ENCODE peak calls at places on chromosomes 2 and 18, in ten cellular contexts. B is type B pancreatic cell; A is stimulated activated CD4-positive, alpha-beta T cell treated with anti-CD3 and anti-CD28 coated beads, TNF-alpha, amount 100 ng/mL, for 24 hours; S is progenitor cell of endocrine pancreas; Q is CD8-positive, alpha-beta T cell; C is activated CD4-positive, alpha-beta T cell treated with anti-CD3 and anti-CD28 coated beads, Interleukin-2, amount 50 U/mL, for 24 hours; G is tibial nerve; T is Peyer's patch; N is C1 segment of cervical spinal cord; W is T-helper 17 cell. O is an unnamed sample.

GRCh38 chr2:101986386-101986785 is 5.4 kb upstream of the IL1R2 start:
- DNase-seq in B (no peak), A (no peak), S (no peak), Q (no peak), C (no peak), G (no peak), T (no peak), N (no peak), W (no peak), O (no peak)

GRCh38 chr18:47397671-47398319 is 146.3 kb upstream of the SKOR2 start:
- DNase-seq in B (no peak), A (no peak), S (no peak), Q (no peak), C (no peak), G (no peak), T (peak), N (no peak), W (no peak), O (no peak)

GRCh38 chr2:9484533-9484932 is 10.2 kb downstream of the IAH1 start:
- DNase-seq in B (no peak), A (no peak), S (no peak), Q (no peak), C (no peak), G (no peak), T (no peak), N (no peak), W (no peak), O (no peak)

GRCh38 chr2:173963323-173963816 is 1.8 kb downstream of the SP3 start:
- DNase-seq in B (no peak), A (no peak), S (no peak), Q (peak), C (peak), G (peak), T (no peak), N (no peak), W (no peak), O (peak)

GRCh38 chr18:57659463-57660102 is 37.9 kb upstream of the NARS1 start:
- DNase-seq in B (no peak), A (no peak), S (no peak), Q (no peak), C (no peak), G (no peak), T (no peak), N (no peak), W (no peak), O (no peak)

GRCh38 chr2:36450466-36451196 is 95.1 kb downstream of the CRIM1 start:
- DNase-seq in B (no peak), A (no peak), S (no peak), Q (no peak), C (no peak), G (no peak), T (no peak), N (no peak), W (no peak), O (no peak)

GRCh38 chr2:42931818-42932195 is 139.4 kb upstream of the HAAO start:
- DNase-seq in B (no peak), A (no peak), S (no peak), Q (no peak), C (no peak), G (no peak), T (no peak), N (no peak), W (no peak), O (no peak)

GRCh38 chr18:58453913-58454317 is 175.0 kb downstream of the ALPK2 start:
- DNase-seq in B (no peak), A (no peak), S (no peak), Q (no peak), C (no peak), G (no peak), T (no peak), N (no peak), W (no peak), O (peak)

GRCh38 chr2:19287324-19287723 is 71.1 kb downstream of the OSR1 start:
- DNase-seq in B (no peak), A (no peak), S (no peak), Q (no peak), C (no peak), G (no peak), T (no peak), N (no peak), W (no peak), O (no peak)

GRCh38 chr18:35191252-35192025 is 49.4 kb upstream of the ZNF397 start:
- DNase-seq in B (no peak), A (no peak), S (no peak), Q (no peak), C (no peak), G (no peak), T (no peak), N (no peak), W (no peak), O (no peak)

GRCh38 chr18:55337153-55337552 is 250.8 kb downstream of the TCF4 start:
- DNase-seq in B (no peak), A (no peak), S (no peak), Q (no peak), C (no peak), G (no peak), T (no peak), N (no peak), W (no peak), O (no peak)

GRCh38 chr18:56139792-56140254 is 498.6 kb downstream of the TXNL1 start:
- DNase-seq in B (no peak), A (no peak), S (no peak), Q (no peak), C (no peak), G (no peak), T (no peak), N (no peak), W (no peak), O (no peak)

GRCh38 chr2:72515696-72516095 is 310.1 kb downstream of the EXOC6B start:
- DNase-seq in B (no peak), A (no peak), S (no peak), Q (no peak), C (no peak), G (no peak), T (no peak), N (no peak), W (no peak), O (no peak)

GRCh38 chr2:154589514-154589913 is 109.0 kb upstream of the KCNJ3 start:
- DNase-seq in B (no peak), A (no peak), S (no peak), Q (no peak), C (no peak), G (no peak), T (no peak), N (no peak), W (no peak), O (no peak)

GRCh38 chr2:39724828-39725144 is 54.3 kb downstream of the THUMPD2 start:
- DNase-seq in B (no peak), A (no peak), S (no peak), Q (no peak), C (no peak), G (no peak), T (no peak), N (no peak), W (no peak), O (no peak)

GRCh38 chr2:149648282-149649030 is 60.9 kb upstream of the MMADHC start:
- DNase-seq in B (no peak), A (no peak), S (no peak), Q (no peak), C (no peak), G (no peak), T (no peak), N (no peak), W (no peak), O (no peak)

GRCh38 chr18:75105551-75106254 is 103.2 kb downstream of the PTGR3 start:
- DNase-seq in B (no peak), A (no peak), S (no peak), Q (no peak), C (no peak), G (no peak), T (peak), N (no peak), W (no peak), O (no peak)

GRCh38 chr18:12776821-12777471 is 74.1 kb downstream of the PSMG2 start:
- DNase-seq in B (peak), A (no peak), S (no peak), Q (no peak), C (no peak), G (no peak), T (no peak), N (no peak), W (no peak), O (no peak)

GRCh38 chr2:234374671-234375245 is 122.1 kb downstream of the ARL4C start:
- DNase-seq in B (no peak), A (no peak), S (no peak), Q (no peak), C (no peak), G (no peak), T (no peak), N (no peak), W (no peak), O (no peak)

GRCh38 chr2:96856776-96857673 is 791 bp downstream of the ANKRD39 start:
- DNase-seq in B (no peak), A (peak), S (no peak), Q (peak), C (no peak), G (no peak), T (peak), N (no peak), W (no peak), O (peak)

GRCh38 chr2:100104718-100105677 is 37.4 kb downstream of the AFF3 start:
- DNase-seq in B (no peak), A (peak), S (peak), Q (peak), C (no peak), G (no peak), T (no peak), N (no peak), W (peak), O (peak)

GRCh38 chr2:27798948-27799645 is 27.6 kb downstream of the MRPL33 start:
- DNase-seq in B (peak), A (no peak), S (no peak), Q (no peak), C (no peak), G (peak), T (no peak), N (no peak), W (no peak), O (no peak)

GRCh38 chr18:652131-652530 is 5.3 kb upstream of the TYMS start:
- DNase-seq in B (no peak), A (no peak), S (no peak), Q (no peak), C (no peak), G (no peak), T (no peak), N (no peak), W (no peak), O (no peak)

GRCh38 chr2:12331698-12332097 is 385.0 kb upstream of the TRIB2 start:
- DNase-seq in B (no peak), A (no peak), S (no peak), Q (no peak), C (no peak), G (no peak), T (no peak), N (no peak), W (no peak), O (no peak)

GRCh38 chr2:152617464-152618187 is 99.6 kb downstream of the PRPF40A start:
- DNase-seq in B (no peak), A (no peak), S (no peak), Q (no peak), C (no peak), G (no peak), T (no peak), N (no peak), W (no peak), O (no peak)

GRCh38 chr2:228227466-228227865 is 46.0 kb upstream of the SPHKAP start:
- DNase-seq in B (no peak), A (no peak), S (no peak), Q (no peak), C (no peak), G (no peak), T (no peak), N (no peak), W (no peak), O (no peak)

GRCh38 chr2:106053116-106053515 is 141.0 kb downstream of the UXS1 start:
- DNase-seq in B (no peak), A (no peak), S (no peak), Q (no peak), C (no peak), G (no peak), T (no peak), N (no peak), W (no peak), O (no peak)

GRCh38 chr18:58639751-58640427 is 11.0 kb upstream of the ALPK2 start:
- DNase-seq in B (no peak), A (no peak), S (no peak), Q (no peak), C (no peak), G (no peak), T (no peak), N (no peak), W (no peak), O (no peak)

GRCh38 chr2:227125506-227125905 is 38.5 kb downstream of the COL4A4 start:
- DNase-seq in B (no peak), A (no peak), S (no peak), Q (no peak), C (no peak), G (no peak), T (no peak), N (no peak), W (no peak), O (no peak)

GRCh38 chr2:239640676-239641580 is 240.1 kb upstream of the HDAC4 start:
- DNase-seq in B (peak), A (no peak), S (no peak), Q (no peak), C (no peak), G (no peak), T (no peak), N (no peak), W (no peak), O (no peak)

GRCh38 chr2:220077488-220077887 is 450.1 kb downstream of the SLC4A3 start:
- DNase-seq in B (no peak), A (no peak), S (no peak), Q (no peak), C (no peak), G (peak), T (no peak), N (no peak), W (no peak), O (no peak)

GRCh38 chr2:75788925-75789324 is 78.2 kb upstream of the GCFC2 start:
- DNase-seq in B (no peak), A (no peak), S (no peak), Q (no peak), C (no peak), G (no peak), T (no peak), N (no peak), W (no peak), O (no peak)

GRCh38 chr2:12391097-12391496 is 325.6 kb upstream of the TRIB2 start:
- DNase-seq in B (no peak), A (no peak), S (no peak), Q (no peak), C (no peak), G (no peak), T (no peak), N (no peak), W (no peak), O (no peak)

GRCh38 chr2:17899871-17900270 is 21.4 kb downstream of the KCNS3 start:
- DNase-seq in B (no peak), A (no peak), S (no peak), Q (no peak), C (no peak), G (no peak), T (no peak), N (no peak), W (no peak), O (peak)

O was measured in NCI-H345.